ENCODE peak calls at places on chromosome 11, in four cellular contexts. E is lower lobe of right lung, V is HFF-Myc, H is GM12864. Q is an unnamed sample.

GRCh38 chr11:31655483-31655882 is 145.9 kb downstream of the ELP4 start:
- DNase-seq in E (no peak), V (no peak), H (no peak), Q (peak)

GRCh38 chr11:1760351-1761109 is 3.2 kb downstream of the CTSD start:
- DNase-seq in E (peak), V (no peak), H (no peak), Q (peak)

GRCh38 chr11:14360976-14361375 is 2.0 kb upstream of the RRAS2 start:
- DNase-seq in E (no peak), V (no peak), H (no peak), Q (no peak)

GRCh38 chr11:1509626-1510255 is 23.2 kb upstream of the MOB2 start:
- DNase-seq in E (peak), V (no peak), H (no peak), Q (no peak)

GRCh38 chr11:94046796-94047195 is 25.6 kb downstream of the HEPHL1 start:
- DNase-seq in E (no peak), V (no peak), H (no peak), Q (no peak)

GRCh38 chr11:1148752-1149180 is 9.0 kb upstream of the MUC5AC start:
- DNase-seq in E (no peak), V (no peak), H (no peak), Q (no peak)

GRCh38 chr11:119284344-119285157 is 32.4 kb downstream of the MCAM start:
- DNase-seq in E (no peak), V (no peak), H (no peak), Q (no peak)

GRCh38 chr11:73623651-73624050 is 22.7 kb upstream of the PLEKHB1 start:
- DNase-seq in E (no peak), V (no peak), H (no peak), Q (no peak)

GRCh38 chr11:134845474-134846435 is 433.7 kb upstream of the B3GAT1 start:
- DNase-seq in E (no peak), V (no peak), H (no peak), Q (no peak)

GRCh38 chr11:73335204-73335923 is 27.3 kb downstream of the ARHGEF17 start:
- DNase-seq in E (peak), V (peak), H (no peak), Q (no peak)

GRCh38 chr11:81932303-81932702 is 801.4 kb downstream of the FAM181B start:
- DNase-seq in E (no peak), V (no peak), H (no peak), Q (no peak)

GRCh38 chr11:65442952-65443351 is 20.4 kb downstream of the NEAT1 start:
- DNase-seq in E (no peak), V (no peak), H (no peak), Q (no peak)

GRCh38 chr11:34869425-34869824 is 46.8 kb downstream of the APIP start:
- DNase-seq in E (no peak), V (no peak), H (no peak), Q (no peak)

GRCh38 chr11:62438641-62439040 is 19.8 kb downstream of the SCGB1A1 start:
- DNase-seq in E (no peak), V (no peak), H (no peak), Q (no peak)

GRCh38 chr11:59556115-59556882 is 45.0 kb downstream of the OR4D9 start:
- DNase-seq in E (no peak), V (peak), H (peak), Q (no peak)

GRCh38 chr11:121336279-121336947 is 43.8 kb downstream of the SC5D start:
- DNase-seq in E (no peak), V (no peak), H (no peak), Q (no peak)
- TF ChIP-seq CTCF in E (no peak), V (no peak), H (no peak), Q (no peak)

GRCh38 chr11:60908803-60909202 is 2.4 kb upstream of the PRPF19 start:
- DNase-seq in E (no peak), V (no peak), H (no peak), Q (no peak)

GRCh38 chr11:60905551-60906113 is 753 bp downstream of the PRPF19 start:
- DNase-seq in E (no peak), V (no peak), H (no peak), Q (no peak)

GRCh38 chr11:60905047-60905446 is 1.3 kb downstream of the PRPF19 start:
- DNase-seq in E (no peak), V (no peak), H (no peak), Q (no peak)

GRCh38 chr11:60902625-60903024 is 3.8 kb downstream of the PRPF19 start:
- DNase-seq in E (no peak), V (no peak), H (no peak), Q (no peak)

DNA sequence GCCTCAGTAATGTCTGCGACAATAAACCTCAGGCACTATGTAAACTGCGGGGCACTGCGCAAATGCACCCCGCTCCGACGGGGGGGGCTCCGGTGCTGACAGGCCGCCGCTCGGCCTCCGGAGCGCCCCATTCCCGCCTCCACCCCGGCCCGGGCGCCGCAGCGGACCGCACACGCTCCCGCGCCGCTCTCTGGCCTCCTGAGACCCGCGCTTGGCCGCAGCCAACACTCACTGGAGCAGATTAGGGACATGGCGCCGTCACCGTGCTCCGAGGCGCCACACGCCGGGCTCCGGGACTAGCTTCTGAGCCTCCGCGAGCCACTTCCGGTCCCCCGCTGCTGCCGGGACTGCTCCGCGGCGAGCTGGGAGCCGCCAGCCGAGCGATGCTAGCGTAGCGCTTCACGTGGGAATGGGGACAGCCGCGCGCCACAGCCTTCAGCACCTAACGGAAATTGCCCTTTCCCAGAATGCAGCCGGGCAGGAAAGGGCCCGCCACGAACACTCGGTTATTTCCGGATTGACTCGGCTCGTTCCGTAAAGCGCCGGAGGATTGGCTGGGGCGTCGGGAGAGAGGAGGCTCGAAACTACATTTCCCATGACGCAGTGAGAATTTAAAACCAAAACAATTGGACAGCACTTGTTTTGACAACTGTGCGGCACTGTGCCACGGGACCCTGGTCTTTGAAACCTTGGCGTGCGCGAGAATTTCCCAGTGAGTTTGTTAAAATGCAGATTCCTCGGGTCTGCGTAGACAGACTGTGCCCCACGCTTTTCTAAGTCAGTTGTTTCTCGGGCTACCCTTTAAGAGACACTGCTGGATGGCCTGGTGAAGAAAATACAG is at the start of gene PRPF19:
- DNase-seq in E (peak), V (peak), H (peak), Q (peak)
- TF ChIP-seq CTCF in E (no peak), V (no peak), H (no peak), Q (no peak)

GRCh38 chr11:46345131-46345597 is 2.1 kb upstream of the DGKZ start:
- DNase-seq in E (peak), V (no peak), H (no peak), Q (no peak)
- TF ChIP-seq CTCF in E (no peak), V (no peak), H (peak), Q (no peak)

GRCh38 chr11:18650353-18650752 is 16.2 kb upstream of the SPTY2D1 start:
- DNase-seq in E (no peak), V (no peak), H (no peak), Q (no peak)

DNA sequence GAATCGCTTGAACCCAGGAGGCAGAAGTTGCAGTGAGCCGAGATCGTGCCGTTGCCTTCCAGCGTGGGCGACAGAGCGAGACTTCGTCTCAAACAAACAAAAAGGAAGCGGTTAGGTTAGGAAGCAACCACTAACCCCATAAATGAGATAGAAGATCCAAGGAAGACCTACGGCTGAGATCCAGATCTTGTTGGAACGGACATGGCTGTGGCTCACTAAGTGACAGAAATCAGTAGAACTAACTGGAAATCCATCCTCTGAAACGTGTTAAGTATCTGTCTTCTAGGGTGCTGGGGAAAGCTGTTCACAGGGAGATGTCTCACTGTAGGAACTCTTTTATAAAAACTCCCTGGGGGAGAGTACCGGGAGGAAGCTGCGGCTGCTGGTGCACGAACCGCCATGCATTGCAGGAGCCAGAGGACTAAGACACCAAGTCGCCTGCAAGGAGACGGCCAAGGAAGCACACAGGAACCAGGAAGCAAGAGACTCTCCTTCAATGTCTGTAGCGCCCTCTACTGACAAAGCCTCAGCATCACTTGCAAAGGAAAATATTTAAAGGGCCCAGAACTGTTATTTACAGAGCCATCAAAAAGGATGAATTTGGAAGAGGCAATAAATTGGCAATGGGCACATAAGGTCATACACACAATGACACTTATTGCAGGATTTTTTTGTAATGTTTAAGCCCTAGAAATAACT is 16.9 kb upstream of the SPTY2D1 start:
- DNase-seq in E (peak), V (peak), H (peak), Q (no peak)
- TF ChIP-seq CTCF in E (peak), V (peak), H (peak), Q (peak)

GRCh38 chr11:68341557-68342458 is 29.4 kb downstream of the LRP5 start:
- DNase-seq in E (no peak), V (no peak), H (no peak), Q (no peak)
- TF ChIP-seq CTCF in E (no peak), V (no peak), H (peak), Q (peak)

DNA sequence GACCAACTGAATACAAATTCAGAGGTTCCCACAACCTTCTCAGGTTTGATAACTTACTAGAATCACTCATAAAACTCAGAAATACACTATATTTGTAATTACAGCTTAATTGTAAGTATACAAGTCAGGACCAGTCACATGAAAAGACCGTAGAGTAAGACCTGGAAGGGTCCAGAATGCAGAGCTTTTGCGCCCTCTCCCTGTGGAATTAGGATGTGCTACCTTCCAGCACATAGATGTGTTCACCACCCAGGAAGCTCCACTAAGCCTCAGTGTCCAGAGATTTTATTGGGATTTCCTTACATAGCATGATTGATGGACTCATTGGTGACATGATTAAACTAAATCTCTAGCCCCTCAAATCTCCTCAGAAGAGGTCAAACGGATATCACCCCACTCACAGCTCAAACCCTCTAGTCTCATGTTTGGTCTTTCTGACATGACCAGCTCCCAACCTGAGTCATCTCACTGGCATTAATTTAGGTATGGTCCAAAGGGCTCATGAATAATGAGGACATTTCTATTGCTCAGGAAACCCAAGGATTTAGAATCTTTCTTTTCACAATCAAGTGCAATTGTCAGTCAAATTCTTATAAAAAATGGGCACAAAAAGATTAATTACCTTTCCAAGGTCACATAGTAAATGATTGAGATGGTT is 77.2 kb upstream of the UBASH3B start:
- DNase-seq in E (no peak), V (no peak), H (no peak), Q (no peak)
- TF ChIP-seq CTCF in E (no peak), V (peak), H (peak), Q (peak)

DNA sequence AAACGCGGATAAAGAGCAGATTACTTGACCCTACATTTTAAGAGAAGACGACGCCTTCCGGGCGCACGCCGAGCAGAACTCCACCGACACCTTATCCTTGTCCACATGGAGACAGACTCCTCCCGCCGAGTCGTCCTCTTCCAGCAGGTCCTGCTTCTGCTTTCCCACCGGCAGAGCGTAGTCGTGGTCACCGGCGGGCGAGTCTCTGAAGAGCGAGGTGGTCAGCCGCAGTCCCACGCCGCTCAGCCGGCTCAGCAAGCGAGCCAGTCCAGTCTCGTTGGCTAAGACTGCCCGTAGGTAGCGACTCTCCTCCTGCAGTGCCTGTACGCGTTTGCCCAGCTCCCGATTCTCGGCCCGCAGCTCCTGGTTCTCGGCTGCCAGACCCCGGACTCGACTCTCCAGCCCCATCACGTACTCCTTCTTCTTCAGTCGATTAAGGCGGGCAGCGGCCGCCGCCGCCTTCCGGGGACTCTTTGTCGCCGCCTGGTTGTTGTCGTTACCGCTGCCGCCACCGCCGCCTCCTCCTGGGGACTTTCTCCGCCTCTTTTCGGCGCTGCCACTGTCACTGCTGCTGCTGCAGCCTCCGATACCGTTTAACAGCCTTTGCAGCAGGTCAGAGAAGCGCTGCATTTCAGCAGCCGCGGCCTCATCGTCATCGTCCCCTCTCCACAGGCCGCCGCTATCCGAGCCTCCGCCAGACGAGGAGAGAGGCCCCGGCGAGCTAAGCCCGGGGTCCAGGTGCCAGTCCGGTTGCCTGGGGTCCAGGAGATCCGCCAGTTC is 958 bp downstream of the CREBZF start:
- DNase-seq in E (peak), V (no peak), H (peak), Q (no peak)
- TF ChIP-seq CTCF in E (peak), V (peak), H (peak), Q (peak)

GRCh38 chr11:103086461-103086860 is 5.5 kb downstream of the DCUN1D5 start:
- DNase-seq in E (no peak), V (no peak), H (no peak), Q (no peak)

GRCh38 chr11:103085758-103086365 is 6.1 kb downstream of the DCUN1D5 start:
- DNase-seq in E (no peak), V (no peak), H (no peak), Q (no peak)

GRCh38 chr11:103091024-103091423 is 936 bp downstream of the DCUN1D5 start:
- DNase-seq in E (no peak), V (no peak), H (no peak), Q (no peak)

GRCh38 chr11:103091810-103092524 is at the start of gene DCUN1D5:
- DNase-seq in E (peak), V (peak), H (peak), Q (peak)

GRCh38 chr11:103091441-103091809 is 535 bp downstream of the DCUN1D5 start:
- DNase-seq in E (peak), V (no peak), H (peak), Q (no peak)
- TF ChIP-seq CTCF in E (no peak), V (no peak), H (no peak), Q (no peak)

DNA sequence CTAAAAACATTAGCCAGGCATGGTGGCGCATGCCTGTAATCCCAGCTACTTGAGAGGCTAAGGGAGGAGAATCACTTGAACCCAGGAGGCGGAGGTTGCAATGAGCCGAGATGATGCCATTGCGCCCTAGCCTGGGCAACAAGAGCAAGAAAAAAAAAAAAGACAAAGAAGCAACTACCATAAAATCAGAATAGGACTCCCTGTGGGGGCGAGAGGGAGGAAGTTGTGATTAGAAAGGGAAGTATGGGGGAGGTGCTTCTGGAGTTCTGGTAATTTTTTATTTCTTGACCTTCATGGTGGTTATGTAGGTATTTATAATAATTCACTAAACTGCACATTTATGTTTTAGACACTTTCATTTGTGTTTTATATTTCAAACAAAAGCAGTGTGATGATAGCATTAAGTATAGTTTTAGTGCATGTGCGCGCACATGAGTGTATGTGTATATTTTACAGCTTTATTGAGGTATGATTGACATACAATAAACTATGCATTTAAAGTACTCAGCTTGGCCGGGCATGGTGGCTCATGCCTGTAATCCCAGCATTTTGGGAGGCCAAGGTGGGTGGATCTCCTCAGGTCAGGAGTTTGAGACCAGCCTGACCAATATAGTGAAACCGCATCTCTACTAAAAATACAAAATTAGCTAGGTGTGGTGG is 43.5 kb downstream of the SIK2 start:
- DNase-seq in E (no peak), V (no peak), H (no peak), Q (no peak)
- TF ChIP-seq CTCF in E (no peak), V (no peak), H (no peak), Q (no peak)

Q was measured in epithelial cell of proximal tubule.